ENCODE peak calls at places on chromosomes 5 and 9, in five cellular contexts. I, C, S, B and A are unnamed samples.

GRCh38 chr9:95724253-95724991 is 151.1 kb upstream of the ERCC6L2 start:
- DNase-seq in I (peak), C (no peak), S (peak), B (no peak), A (no peak)

GRCh38 chr5:146995878-146996277 is 117.3 kb upstream of the PPP2R2B start:
- DNase-seq in I (no peak), C (no peak), S (no peak), B (no peak), A (peak)

GRCh38 chr5:150515446-150515845 is 7.5 kb downstream of the NDST1 start:
- DNase-seq in I (no peak), C (peak), S (no peak), B (peak), A (no peak)

GRCh38 chr5:9054821-9055589 is 490.9 kb downstream of the SEMA5A start:
- DNase-seq in I (no peak), C (no peak), S (no peak), B (peak), A (no peak)

GRCh38 chr9:111427186-111427585 is 57.0 kb downstream of the ECPAS start:
- DNase-seq in I (no peak), C (no peak), S (no peak), B (peak), A (no peak)

GRCh38 chr5:42985129-42986037 is 54.7 kb downstream of the ANXA2R start:
- DNase-seq in I (no peak), C (no peak), S (no peak), B (peak), A (no peak)

GRCh38 chr9:112000743-112001142 is 104.1 kb downstream of the UGCG start:
- DNase-seq in I (no peak), C (no peak), S (no peak), B (no peak), A (no peak)

GRCh38 chr5:60535198-60535597 is 164.8 kb downstream of the DEPDC1B start:
- DNase-seq in I (no peak), C (no peak), S (no peak), B (no peak), A (no peak)

GRCh38 chr5:131217791-131218190 is 46.1 kb upstream of the CDC42SE2 start:
- DNase-seq in I (no peak), C (no peak), S (no peak), B (no peak), A (no peak)

GRCh38 chr9:20658677-20659473 is 25.2 kb upstream of the FOCAD start:
- DNase-seq in I (no peak), C (no peak), S (peak), B (no peak), A (no peak)

GRCh38 chr9:133137451-133138231 is 16.6 kb upstream of the RALGDS start:
- DNase-seq in I (no peak), C (peak), S (no peak), B (no peak), A (no peak)

GRCh38 chr5:149939572-149939971 is 5.0 kb downstream of the PDE6A start:
- DNase-seq in I (no peak), C (no peak), S (no peak), B (no peak), A (no peak)

GRCh38 chr9:15357050-15357653 is 50.1 kb upstream of the TTC39B start:
- DNase-seq in I (peak), C (no peak), S (peak), B (no peak), A (no peak)

GRCh38 chr5:53749611-53750010 is 189.2 kb downstream of the NDUFS4 start:
- DNase-seq in I (no peak), C (no peak), S (no peak), B (peak), A (no peak)

GRCh38 chr5:184461-184860 is 6.8 kb upstream of the LRRC14B start:
- DNase-seq in I (no peak), C (peak), S (no peak), B (no peak), A (no peak)

GRCh38 chr5:58499231-58499630 is 8.0 kb downstream of the GAPT start:
- DNase-seq in I (no peak), C (no peak), S (no peak), B (no peak), A (no peak)

GRCh38 chr5:58505502-58505901 is 14.3 kb downstream of the GAPT start:
- DNase-seq in I (no peak), C (no peak), S (no peak), B (no peak), A (peak)

GRCh38 chr5:58503634-58504033 is 12.4 kb downstream of the GAPT start:
- DNase-seq in I (no peak), C (no peak), S (no peak), B (no peak), A (no peak)

GRCh38 chr5:58499951-58500350 is 8.7 kb downstream of the GAPT start:
- DNase-seq in I (no peak), C (no peak), S (no peak), B (no peak), A (no peak)

GRCh38 chr5:58502032-58502431 is 10.8 kb downstream of the GAPT start:
- DNase-seq in I (no peak), C (no peak), S (no peak), B (no peak), A (no peak)
- TF ChIP-seq CTCF in I (no peak), C (no peak), S (no peak), B (no peak), A (peak)

GRCh38 chr5:99617335-99617734 is 688.5 kb upstream of the CHD1 start:
- DNase-seq in I (no peak), C (no peak), S (no peak), B (no peak), A (no peak)

GRCh38 chr5:99621772-99622681 is 693.2 kb upstream of the CHD1 start:
- DNase-seq in I (no peak), C (no peak), S (no peak), B (no peak), A (no peak)
- H3K4me3 ChIP-seq in I (no peak), C (no peak), S (no peak), B (no peak), A (no peak)

GRCh38 chr9:86945868-86946711 is 1.2 kb downstream of the GAS1 start:
- DNase-seq in I (peak), C (peak), S (peak), B (peak), A (no peak)
- TF ChIP-seq CTCF in I (no peak), C (no peak), S (no peak), B (peak), A (peak)

DNA sequence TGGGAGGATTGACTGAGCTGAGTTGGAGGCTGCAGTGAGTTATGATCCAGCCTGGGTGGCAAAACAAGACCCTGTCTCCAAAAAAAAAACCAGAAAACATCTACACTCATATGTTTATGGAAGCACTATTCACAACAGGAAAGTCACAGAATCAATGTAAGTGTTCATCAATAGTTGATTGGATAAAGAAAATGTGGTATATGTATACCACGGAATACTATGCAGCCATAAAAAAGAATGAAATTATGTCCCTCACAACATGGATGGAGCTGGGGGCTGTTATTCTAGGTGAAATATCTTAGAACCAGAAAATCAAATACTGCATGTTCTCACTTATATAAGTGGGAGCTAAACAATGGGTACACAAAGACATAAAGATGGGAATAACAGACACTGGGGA is 2.8 kb upstream of the SLC25A2 start:
- DNase-seq in I (no peak), C (no peak), S (no peak), B (no peak), A (no peak)
- H3K4me3 ChIP-seq in I (no peak), C (no peak), S (no peak), B (no peak), A (no peak)

DNA sequence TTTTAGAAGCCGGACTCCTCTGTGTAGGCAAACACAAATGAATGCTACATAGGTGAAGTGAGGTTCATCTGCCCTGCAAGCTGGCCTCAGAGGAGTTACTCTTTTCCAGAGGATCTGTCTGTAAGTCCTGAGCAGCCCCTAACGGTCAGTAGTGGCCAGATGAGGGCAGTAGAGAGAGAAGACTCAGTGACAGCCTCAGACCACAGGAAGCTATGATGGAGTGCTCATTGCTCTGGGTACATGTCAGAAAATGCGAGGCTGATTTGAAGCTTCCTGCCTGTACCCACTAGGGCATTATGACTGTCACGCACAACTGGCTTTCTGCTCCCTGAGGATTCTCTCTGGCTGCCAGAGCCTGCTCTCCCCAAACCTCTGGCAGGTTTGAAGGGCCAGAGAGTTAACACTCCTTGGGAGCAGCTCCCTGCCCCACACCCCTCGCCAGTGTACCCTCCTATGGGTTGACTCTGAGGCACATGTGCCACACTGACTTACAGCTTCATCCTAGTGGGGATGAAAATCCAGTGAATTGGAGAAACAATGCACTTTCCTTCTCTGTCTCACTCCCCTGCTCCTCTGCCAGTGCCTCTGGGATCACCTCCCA is 141.5 kb downstream of the GABRG2 start:
- DNase-seq in I (peak), C (no peak), S (no peak), B (no peak), A (no peak)
- TF ChIP-seq CTCF in I (peak), C (no peak), S (peak), B (no peak), A (peak)

GRCh38 chr9:86280580-86280979 is 1.8 kb downstream of the ISCA1 start:
- DNase-seq in I (no peak), C (no peak), S (no peak), B (no peak), A (no peak)
- H3K4me3 ChIP-seq in I (no peak), C (peak), S (no peak), B (no peak), A (peak)

DNA sequence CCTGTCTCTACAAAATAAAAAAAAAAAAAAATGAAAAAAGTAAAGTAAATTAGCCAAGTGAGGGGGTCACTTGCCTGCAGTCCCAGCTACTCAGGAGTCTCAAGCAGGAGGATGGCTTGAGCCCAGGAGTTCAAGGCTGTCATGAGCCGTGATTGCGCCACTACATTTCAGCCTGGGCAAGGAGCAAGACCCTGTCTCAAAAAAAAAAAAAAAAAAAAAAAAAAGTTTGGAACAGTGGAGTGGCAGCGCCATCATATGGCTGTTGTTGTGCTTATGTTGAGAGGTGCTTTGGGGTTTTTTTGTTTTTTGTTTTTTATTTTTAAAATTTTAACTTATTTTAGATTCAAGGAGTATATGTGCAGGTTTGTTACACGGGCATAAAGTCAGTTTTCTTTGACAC is 3.6 kb downstream of the BRIX1 start:
- DNase-seq in I (no peak), C (no peak), S (no peak), B (no peak), A (no peak)
- TF ChIP-seq CTCF in I (no peak), C (no peak), S (peak), B (peak), A (no peak)

GRCh38 chr5:153999995-154000394 is 38.7 kb downstream of the FAM114A2 start:
- DNase-seq in I (no peak), C (no peak), S (no peak), B (no peak), A (no peak)

GRCh38 chr5:154002511-154003020 is 36.1 kb downstream of the FAM114A2 start:
- DNase-seq in I (no peak), C (no peak), S (no peak), B (no peak), A (no peak)

GRCh38 chr5:153998768-153999167 is 39.9 kb downstream of the FAM114A2 start:
- DNase-seq in I (no peak), C (no peak), S (no peak), B (no peak), A (no peak)

GRCh38 chr5:154002093-154002492 is 36.6 kb downstream of the FAM114A2 start:
- DNase-seq in I (no peak), C (peak), S (no peak), B (peak), A (no peak)

GRCh38 chr5:154000703-154001102 is 38.0 kb downstream of the FAM114A2 start:
- DNase-seq in I (no peak), C (no peak), S (no peak), B (no peak), A (no peak)
- H3K4me3 ChIP-seq in I (no peak), C (no peak), S (no peak), B (no peak), A (no peak)

GRCh38 chr5:6482735-6483134 is 34.1 kb downstream of the UBE2QL1 start:
- DNase-seq in I (no peak), C (no peak), S (no peak), B (no peak), A (no peak)

GRCh38 chr5:6483880-6484382 is 35.3 kb downstream of the UBE2QL1 start:
- DNase-seq in I (peak), C (no peak), S (peak), B (no peak), A (no peak)

GRCh38 chr5:6484446-6484845 is 35.8 kb downstream of the UBE2QL1 start:
- DNase-seq in I (no peak), C (no peak), S (no peak), B (no peak), A (no peak)

GRCh38 chr5:6478793-6479192 is 30.1 kb downstream of the UBE2QL1 start:
- DNase-seq in I (no peak), C (no peak), S (no peak), B (no peak), A (no peak)

DNA sequence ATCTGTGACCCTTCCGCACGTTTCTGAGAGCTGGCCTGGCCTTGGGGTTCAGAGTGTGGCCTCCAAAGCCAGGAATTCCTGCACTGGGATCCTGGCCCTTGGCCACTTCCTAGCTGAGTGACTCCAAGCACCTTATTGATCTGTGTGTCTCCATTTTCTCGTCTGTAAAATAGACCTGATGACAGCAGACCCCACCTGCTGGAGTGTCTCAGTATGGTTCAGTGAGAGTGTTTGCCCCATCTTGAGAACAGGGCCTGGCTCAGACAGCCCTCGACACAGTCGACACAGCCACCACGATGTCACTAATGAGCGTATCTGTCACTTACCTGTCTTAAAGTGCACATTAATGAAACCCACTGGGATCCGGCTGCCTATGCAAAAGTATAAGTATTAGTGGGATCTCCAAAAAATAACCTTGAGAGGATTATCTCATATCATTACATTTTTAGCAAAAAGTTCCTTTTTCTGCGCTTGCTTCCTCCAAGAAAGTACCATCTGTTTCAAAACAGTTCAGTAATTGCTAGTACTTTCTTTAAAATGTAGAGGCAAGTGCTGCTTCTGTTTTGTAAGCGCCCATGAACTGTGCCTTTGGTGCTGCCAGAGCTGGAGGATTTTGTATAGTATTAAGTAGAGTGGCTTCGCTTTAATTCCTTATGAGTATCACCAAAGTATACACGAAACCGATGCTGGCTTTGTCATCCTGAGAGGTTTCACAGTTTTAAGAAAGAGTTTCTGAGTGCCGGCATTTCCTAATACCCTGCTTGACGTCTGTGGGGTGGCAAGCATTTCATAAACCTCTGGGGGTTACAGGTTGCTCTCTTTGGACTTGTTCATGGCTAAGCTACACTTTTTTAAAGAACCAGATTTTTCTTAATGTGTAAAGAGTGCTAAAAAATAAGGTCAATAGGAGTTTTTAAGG is 31.7 kb downstream of the UBE2QL1 start:
- DNase-seq in I (no peak), C (no peak), S (peak), B (no peak), A (no peak)
- TF ChIP-seq CTCF in I (no peak), C (no peak), S (peak), B (no peak), A (no peak)